ENCODE peak calls at places on chromosomes 11 and 22, in four cellular contexts. One of them, this sample, is unnamed.

GRCh38 chr11:17954395-17955252 is 58.2 kb downstream of the SERGEF start:
- DNase-seq in H9: no peak
- DNase-seq in IMR-90: peak; percentile 40
- DNase-seq in H1: no peak
- DNase-seq in this sample: no peak

GRCh38 chr11:69060005-69060404 is 11.3 kb downstream of the TPCN2 start:
- DNase-seq in H9: no peak
- DNase-seq in IMR-90: no peak
- DNase-seq in H1: no peak
- DNase-seq in this sample: no peak

GRCh38 chr11:68189082-68189481 is 24.0 kb downstream of the KMT5B start:
- DNase-seq in H9: no peak
- DNase-seq in IMR-90: no peak
- DNase-seq in H1: no peak
- DNase-seq in this sample: no peak

GRCh38 chr11:115652094-115652493 is 147.9 kb upstream of the CADM1 start:
- DNase-seq in H9: no peak
- DNase-seq in IMR-90: no peak
- DNase-seq in H1: no peak
- DNase-seq in this sample: no peak

GRCh38 chr22:41048791-41049717 is 43.3 kb upstream of the EP300 start:
- DNase-seq in H9: peak; percentile 75
- DNase-seq in IMR-90: peak; percentile 80
- DNase-seq in H1: no peak
- DNase-seq in this sample: peak; percentile 32

GRCh38 chr11:29685361-29685760 is 331.5 kb downstream of the KCNA4 start:
- DNase-seq in H9: no peak
- DNase-seq in IMR-90: no peak
- DNase-seq in H1: no peak
- DNase-seq in this sample: no peak

GRCh38 chr11:24145411-24145810 is 351.4 kb upstream of the LUZP2 start:
- DNase-seq in H9: no peak
- DNase-seq in IMR-90: peak; percentile 2
- DNase-seq in H1: no peak
- DNase-seq in this sample: no peak

GRCh38 chr11:43101113-43101512 is 210.7 kb upstream of the API5 start:
- DNase-seq in H9: no peak
- DNase-seq in IMR-90: no peak
- DNase-seq in H1: no peak
- DNase-seq in this sample: no peak

GRCh38 chr11:129023968-129024676 is 81.5 kb upstream of the TP53AIP1 start:
- DNase-seq in H9: peak; percentile 75
- DNase-seq in IMR-90: peak; percentile 5
- DNase-seq in H1: peak; percentile 17
- DNase-seq in this sample: peak; percentile 11

GRCh38 chr22:42961815-42962214 is 53.1 kb downstream of the PACSIN2 start:
- DNase-seq in H9: no peak
- DNase-seq in IMR-90: no peak
- DNase-seq in H1: no peak
- DNase-seq in this sample: no peak

GRCh38 chr11:10780040-10780439 is 28.7 kb downstream of the EIF4G2 start:
- DNase-seq in H9: no peak
- DNase-seq in IMR-90: no peak
- DNase-seq in H1: no peak
- DNase-seq in this sample: no peak

GRCh38 chr22:37553725-37554124 is 6.6 kb upstream of the CDC42EP1 start:
- DNase-seq in H9: no peak
- DNase-seq in IMR-90: no peak
- DNase-seq in H1: no peak
- DNase-seq in this sample: no peak

GRCh38 chr11:130211781-130212401 is 52.3 kb downstream of the ST14 start:
- DNase-seq in H9: peak; percentile 20
- DNase-seq in IMR-90: no peak
- DNase-seq in H1: no peak
- DNase-seq in this sample: no peak

GRCh38 chr11:11351042-11351586 is 1.9 kb downstream of the CSNK2A3 start:
- DNase-seq in H9: no peak
- DNase-seq in IMR-90: no peak
- DNase-seq in H1: no peak
- DNase-seq in this sample: no peak

GRCh38 chr11:77170107-77170506 is 42.1 kb downstream of the MYO7A start:
- DNase-seq in H9: peak; percentile 89
- DNase-seq in IMR-90: no peak
- DNase-seq in H1: peak; percentile 41
- DNase-seq in this sample: no peak

GRCh38 chr11:67503119-67504022 is 1.8 kb downstream of the PITPNM1 start:
- DNase-seq in H9: no peak
- DNase-seq in IMR-90: no peak
- DNase-seq in H1: no peak
- DNase-seq in this sample: no peak

GRCh38 chr22:35538801-35539321 is 1.8 kb upstream of the RASD2 start:
- DNase-seq in H9: peak; percentile 71
- DNase-seq in IMR-90: no peak
- DNase-seq in H1: no peak
- DNase-seq in this sample: no peak

GRCh38 chr22:43910178-43910695 is 13.4 kb upstream of the PNPLA3 start:
- DNase-seq in H9: no peak
- DNase-seq in IMR-90: no peak
- DNase-seq in H1: no peak
- DNase-seq in this sample: no peak

GRCh38 chr11:6475936-6476335 is 2.2 kb upstream of the TRIM3 start:
- DNase-seq in H9: peak; percentile 77
- DNase-seq in IMR-90: no peak
- DNase-seq in H1: no peak
- DNase-seq in this sample: no peak

GRCh38 chr11:29432719-29433325 is 584.0 kb downstream of the KCNA4 start:
- DNase-seq in H9: no peak
- DNase-seq in IMR-90: peak; percentile 6
- DNase-seq in H1: no peak
- DNase-seq in this sample: no peak

GRCh38 chr11:12674936-12675696 is 895 bp downstream of the TEAD1 start:
- DNase-seq in H9: no peak
- DNase-seq in IMR-90: no peak
- DNase-seq in H1: no peak
- DNase-seq in this sample: no peak

GRCh38 chr11:6614446-6614845 is 2.4 kb upstream of the TAF10 start:
- DNase-seq in H9: no peak
- DNase-seq in IMR-90: no peak
- DNase-seq in H1: no peak
- DNase-seq in this sample: no peak

GRCh38 chr11:108666373-108666772 is 1.5 kb downstream of the DDX10 start:
- DNase-seq in H9: peak; percentile 45
- DNase-seq in IMR-90: no peak
- DNase-seq in H1: no peak
- DNase-seq in this sample: no peak

GRCh38 chr11:83219095-83219494 is 25.6 kb downstream of the ANKRD42 start:
- DNase-seq in H9: peak; percentile 53
- DNase-seq in IMR-90: no peak
- DNase-seq in H1: no peak
- DNase-seq in this sample: no peak

GRCh38 chr11:11253487-11253886 is 99.6 kb downstream of the CSNK2A3 start:
- DNase-seq in H9: no peak
- DNase-seq in IMR-90: no peak
- DNase-seq in H1: no peak
- DNase-seq in this sample: no peak

GRCh38 chr22:28560005-28560742 is 119.5 kb downstream of the TTC28 start:
- DNase-seq in H9: no peak
- DNase-seq in IMR-90: peak; percentile 82
- DNase-seq in H1: no peak
- DNase-seq in this sample: no peak

GRCh38 chr11:108733479-108734116 is 68.7 kb downstream of the DDX10 start:
- DNase-seq in H9: no peak
- DNase-seq in IMR-90: peak; percentile 62
- DNase-seq in H1: no peak
- DNase-seq in this sample: no peak

GRCh38 chr22:42169055-42169469 is 38.5 kb upstream of the CYP2D6 start:
- DNase-seq in H9: peak; percentile 84
- DNase-seq in IMR-90: peak; percentile 70
- DNase-seq in H1: peak; percentile 38
- DNase-seq in this sample: peak; percentile 75

GRCh38 chr11:47980093-47980906 is at the start of gene PTPRJ:
- DNase-seq in H9: peak; percentile 75
- DNase-seq in IMR-90: peak; percentile 48
- DNase-seq in H1: no peak
- DNase-seq in this sample: peak; percentile 74

GRCh38 chr11:5151713-5152153 is 2.8 kb downstream of the OR52A1 start:
- DNase-seq in H9: no peak
- DNase-seq in IMR-90: no peak
- DNase-seq in H1: no peak
- DNase-seq in this sample: no peak

GRCh38 chr11:61498767-61499341 is 9.7 kb upstream of the LRRC10B start:
- DNase-seq in H9: no peak
- DNase-seq in IMR-90: no peak
- DNase-seq in H1: no peak
- DNase-seq in this sample: no peak

DNA sequence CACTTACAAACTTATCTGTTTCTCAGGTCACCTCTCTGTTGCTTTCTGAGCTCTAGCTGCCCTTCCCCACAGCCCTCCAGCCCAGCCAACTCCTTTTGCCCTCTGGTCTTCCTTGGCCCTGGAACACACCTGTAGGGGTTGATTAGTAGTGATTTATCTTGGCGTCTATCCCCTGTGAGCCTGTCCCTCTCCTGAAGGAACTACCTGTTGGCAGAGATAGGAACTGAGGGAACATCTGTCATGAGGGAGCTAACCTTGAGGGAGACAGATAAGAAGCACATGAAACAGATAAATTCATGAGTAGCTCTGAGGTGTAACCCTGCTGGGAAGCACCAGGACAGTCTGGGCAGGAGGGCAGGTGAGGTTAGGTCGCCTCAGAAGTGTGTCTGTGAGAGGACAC is 38.9 kb downstream of the CABIN1 start:
- DNase-seq in H9: no peak
- DNase-seq in IMR-90: no peak
- DNase-seq in H1: no peak
- DNase-seq in this sample: no peak
- H3K23ac ChIP-seq in H9: no peak overlapping the region
- H3K23ac ChIP-seq in IMR-90: no peak overlapping the region
- H3K23ac ChIP-seq in H1: no peak overlapping the region
- H3K23ac ChIP-seq in this sample: no peak overlapping the region

DNA sequence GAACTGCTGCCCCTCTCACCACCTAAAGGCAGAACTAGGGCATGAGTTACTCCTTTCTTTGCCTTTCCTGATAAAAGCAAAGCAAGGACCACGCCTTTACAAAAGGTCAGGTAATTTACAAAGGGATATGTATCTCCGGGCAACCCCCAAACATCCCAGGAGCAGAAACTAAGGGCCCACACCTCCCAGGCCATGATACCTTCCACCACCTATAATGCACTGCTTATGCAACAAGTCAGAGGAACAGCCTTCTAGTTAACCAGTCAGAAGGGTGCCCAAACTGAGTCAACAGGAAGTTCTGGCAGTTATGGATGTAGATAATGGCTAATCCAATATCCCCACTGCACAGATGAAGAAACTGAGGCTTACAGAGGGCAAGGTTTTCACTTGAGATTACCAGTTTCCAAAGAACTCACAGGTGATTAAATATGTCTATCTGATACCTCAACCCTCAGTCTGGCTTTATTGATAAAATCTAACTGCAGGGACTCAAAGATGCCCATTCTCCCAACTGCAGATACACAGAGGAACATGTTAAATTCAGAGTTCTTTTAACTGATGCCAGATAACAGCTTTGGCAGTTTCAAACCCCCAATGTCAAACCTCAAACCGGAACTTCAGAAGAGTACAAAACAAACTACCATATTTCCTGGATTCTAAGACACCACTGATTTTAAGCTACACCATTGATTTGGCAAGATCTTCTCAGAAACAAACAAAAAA is 16.8 kb upstream of the CASTOR1 start:
- DNase-seq in H9: no peak
- DNase-seq in IMR-90: no peak
- DNase-seq in H1: no peak
- DNase-seq in this sample: no peak
- H3K14ac ChIP-seq in H9: no peak overlapping the region
- H3K14ac ChIP-seq in IMR-90: peak overlapping the region; percentile 65
- H3K14ac ChIP-seq in H1: no peak overlapping the region
- H3K14ac ChIP-seq in this sample: no peak overlapping the region

GRCh38 chr11:63404536-63404935 is 35.0 kb downstream of the SLC22A9 start:
- DNase-seq in H9: no peak
- DNase-seq in IMR-90: no peak
- DNase-seq in H1: no peak
- DNase-seq in this sample: no peak
- H3K23ac ChIP-seq in H9: no peak overlapping the region
- H3K23ac ChIP-seq in IMR-90: no peak overlapping the region
- H3K23ac ChIP-seq in H1: no peak overlapping the region
- H3K23ac ChIP-seq in this sample: no peak overlapping the region

DNA sequence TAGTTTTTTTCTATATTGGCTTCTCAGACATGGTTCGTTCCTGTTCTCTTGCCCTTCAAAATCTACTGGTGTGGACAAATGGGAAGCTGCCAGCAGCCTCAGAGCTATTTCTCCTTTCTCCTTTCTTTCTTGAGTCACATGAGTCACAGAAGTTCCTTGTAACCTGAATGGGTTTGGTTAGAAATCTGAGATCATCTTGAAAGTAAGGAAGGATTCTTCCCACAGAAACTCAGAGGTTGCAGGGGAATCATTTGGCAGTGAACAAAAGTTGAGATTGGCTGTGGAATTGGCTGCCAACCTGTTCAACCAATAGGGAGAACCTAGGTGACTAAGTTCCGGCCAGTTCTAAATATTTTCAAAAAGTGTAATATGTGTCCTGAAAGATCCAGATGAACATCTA is 12.4 kb downstream of the PLET1 start:
- DNase-seq in H9: no peak
- DNase-seq in IMR-90: peak; percentile 89
- DNase-seq in H1: no peak
- DNase-seq in this sample: no peak
- H3K14ac ChIP-seq in H9: no peak overlapping the region
- H3K14ac ChIP-seq in IMR-90: peak overlapping the region; percentile 8
- H3K14ac ChIP-seq in H1: no peak overlapping the region
- H3K14ac ChIP-seq in this sample: no peak overlapping the region

GRCh38 chr22:23261900-23262450 is 81.7 kb downstream of the BCR start:
- DNase-seq in H9: no peak
- DNase-seq in IMR-90: no peak
- DNase-seq in H1: no peak
- DNase-seq in this sample: no peak
- H3K23ac ChIP-seq in H9: no peak overlapping the region
- H3K23ac ChIP-seq in IMR-90: no peak overlapping the region
- H3K23ac ChIP-seq in H1: no peak overlapping the region
- H3K23ac ChIP-seq in this sample: peak overlapping the region; percentile 8

GRCh38 chr11:66002648-66003225 is 434 bp downstream of the BANF1 start:
- DNase-seq in H9: peak; percentile 34
- DNase-seq in IMR-90: peak; percentile 48
- DNase-seq in H1: no peak
- DNase-seq in this sample: no peak
- H3K14ac ChIP-seq in H9: peak overlapping the region; percentile 80
- H3K14ac ChIP-seq in IMR-90: peak overlapping the region; percentile 98
- H3K14ac ChIP-seq in H1: no peak overlapping the region
- H3K14ac ChIP-seq in this sample: no peak overlapping the region

This sample was measured in neuronal stem cell.